ENCODE peak calls at places on chromosomes 16 and 17, in seven cellular contexts. Y is RCC 7860; G is activated CD8-positive, alpha-beta T cell treated with anti-CD3 and anti-CD28 coated beads for 36 hours; H is AG09309; W is mesothelial cell of epicardium; E is stimulated activated CD8-positive, alpha-beta memory T cell treated with anti-CD3 and anti-CD28 coated beads, Interleukin-4, amount 100 ng/mL, for 4 hours; Q is GM23248. J is an unnamed sample.

GRCh38 chr16:3470723-3471122 is 24.6 kb downstream of the C16orf90 start:
- DNase-seq in Y (no peak), G (no peak), H (no peak), W (no peak), E (no peak), Q (no peak), J (no peak)

GRCh38 chr16:12582696-12583095 is 221.0 kb downstream of the CPPED1 start:
- DNase-seq in Y (no peak), G (no peak), H (no peak), W (no peak), E (no peak), Q (no peak), J (no peak)

GRCh38 chr17:17792551-17793377 is 44.0 kb downstream of the SREBF1 start:
- DNase-seq in Y (peak; percentile 21), G (peak; percentile 79), H (no peak), W (no peak), E (no peak), Q (peak; percentile 53), J (peak; percentile 43)

GRCh38 chr17:28657756-28658155 is 4.0 kb downstream of the SDF2 start:
- DNase-seq in Y (peak; percentile 37), G (no peak), H (no peak), W (no peak), E (no peak), Q (peak; percentile 62), J (no peak)

GRCh38 chr16:31333686-31334649 is 21.0 kb upstream of the ITGAX start:
- DNase-seq in Y (no peak), G (peak; percentile 49), H (no peak), W (no peak), E (no peak), Q (peak; percentile 24), J (peak; percentile 56)

GRCh38 chr17:27403480-27404005 is 52.7 kb upstream of the KSR1 start:
- DNase-seq in Y (no peak), G (no peak), H (no peak), W (no peak), E (no peak), Q (no peak), J (no peak)

GRCh38 chr16:2854700-2855309 is 3.2 kb downstream of the PRSS22 start:
- DNase-seq in Y (peak; percentile 22), G (peak; percentile 29), H (no peak), W (no peak), E (no peak), Q (no peak), J (peak; percentile 16)

GRCh38 chr17:76498886-76499667 is 2.1 kb downstream of the RHBDF2 start:
- DNase-seq in Y (peak; percentile 53), G (no peak), H (no peak), W (no peak), E (no peak), Q (no peak), J (peak; percentile 89)

GRCh38 chr16:85614338-85615013 is 1.4 kb downstream of the GSE1 start:
- DNase-seq in Y (no peak), G (no peak), H (no peak), W (no peak), E (no peak), Q (no peak), J (peak; percentile 13)

GRCh38 chr17:76888661-76889060 is 20.5 kb downstream of the MGAT5B start:
- DNase-seq in Y (no peak), G (no peak), H (no peak), W (no peak), E (no peak), Q (no peak), J (no peak)

GRCh38 chr16:69039333-69039941 is 66.0 kb upstream of the HAS3 start:
- DNase-seq in Y (no peak), G (no peak), H (no peak), W (no peak), E (no peak), Q (no peak), J (no peak)

GRCh38 chr17:32627233-32628008 is 140.6 kb downstream of the CDK5R1 start:
- DNase-seq in Y (no peak), G (no peak), H (no peak), W (no peak), E (no peak), Q (peak; percentile 40), J (no peak)

GRCh38 chr17:69246726-69247375 is 18.2 kb upstream of the ABCA10 start:
- DNase-seq in Y (peak; percentile 23), G (no peak), H (no peak), W (no peak), E (no peak), Q (peak; percentile 69), J (peak; percentile 48)

GRCh38 chr16:12327971-12328726 is 351.6 kb downstream of the SNX29 start:
- DNase-seq in Y (no peak), G (no peak), H (no peak), W (no peak), E (no peak), Q (no peak), J (no peak)

GRCh38 chr17:3845361-3845753 is 689 bp downstream of the NCBP3 start:
- DNase-seq in Y (peak; percentile 6), G (peak; percentile 87), H (no peak), W (no peak), E (no peak), Q (peak; percentile 58), J (peak; percentile 61)

GRCh38 chr17:82056729-82057621 is 5.3 kb downstream of the GPS1 start:
- DNase-seq in Y (no peak), G (no peak), H (no peak), W (no peak), E (no peak), Q (no peak), J (no peak)

GRCh38 chr17:72394531-72394930 is 273.7 kb downstream of the SOX9 start:
- DNase-seq in Y (no peak), G (no peak), H (no peak), W (no peak), E (no peak), Q (no peak), J (no peak)

GRCh38 chr16:52496051-52496876 is 50.7 kb downstream of the TOX3 start:
- DNase-seq in Y (no peak), G (no peak), H (no peak), W (no peak), E (no peak), Q (no peak), J (no peak)

GRCh38 chr17:1985686-1986085 is 39.4 kb downstream of the RTN4RL1 start:
- DNase-seq in Y (no peak), G (no peak), H (no peak), W (no peak), E (no peak), Q (no peak), J (no peak)

GRCh38 chr17:82970818-82971610 is 108.4 kb upstream of the METRNL start:
- DNase-seq in Y (no peak), G (no peak), H (no peak), W (no peak), E (no peak), Q (no peak), J (no peak)

GRCh38 chr17:31699281-31699680 is 159.8 kb downstream of the COPRS start:
- DNase-seq in Y (no peak), G (no peak), H (no peak), W (no peak), E (no peak), Q (peak; percentile 11), J (no peak)

GRCh38 chr17:63854709-63855108 is 12.2 kb upstream of the SMARCD2 start:
- DNase-seq in Y (no peak), G (no peak), H (no peak), W (no peak), E (no peak), Q (no peak), J (no peak)

GRCh38 chr17:21019976-21020575 is 22.7 kb downstream of the USP22 start:
- DNase-seq in Y (no peak), G (peak; percentile 60), H (no peak), W (no peak), E (no peak), Q (peak; percentile 62), J (peak; percentile 77)

J was measured in GM12865.